ENCODE peak calls at places on chromosomes 3 and 15, in six cellular contexts. X is sigmoid colon, E is ascending aorta, K is adrenal gland, H is HCT116, I is transverse colon. R is an unnamed sample.

GRCh38 chr15:33026614-33027013 is 167.9 kb downstream of the FMN1 start:
- DNase-seq in H (no peak), K (no peak), X (no peak), I (no peak), E (no peak), R (no peak)

GRCh38 chr15:68204776-68205557 is at the start of gene CALML4:
- DNase-seq in E (peak; percentile 75), H (no peak), I (peak; percentile 93), X (peak; percentile 86), K (peak; percentile 82), R (no peak)

GRCh38 chr3:119257654-119258410 is 17.2 kb upstream of the B4GALT4 start:
- DNase-seq in H (no peak), I (peak; percentile 62), X (no peak), K (no peak), E (no peak), R (peak; percentile 54)

GRCh38 chr3:10783360-10784346 is 32.4 kb upstream of the SLC6A11 start:
- DNase-seq in H (peak; percentile 28), X (no peak), K (peak; percentile 26), I (no peak), E (no peak), R (peak; percentile 58)

GRCh38 chr3:136817448-136817847 is 1.5 kb upstream of the SLC35G2 start:
- DNase-seq in K (no peak), X (no peak), I (no peak), E (no peak), H (no peak), R (no peak)

GRCh38 chr15:25691544-25692430 is 171.3 kb downstream of the ATP10A start:
- DNase-seq in I (no peak), H (no peak), X (peak; percentile 32), K (no peak), E (peak; percentile 59), R (peak; percentile 43)

GRCh38 chr15:93520206-93520605 is 431.2 kb upstream of the RGMA start:
- DNase-seq in X (no peak), E (no peak), I (no peak), K (no peak), H (no peak), R (no peak)

GRCh38 chr15:29968099-29968892 is 114.5 kb upstream of the GOLGA8J start:
- DNase-seq in X (no peak), K (no peak), E (no peak), H (no peak), I (no peak), R (no peak)

GRCh38 chr15:77186518-77187095 is 115.7 kb upstream of the TSPAN3 start:
- DNase-seq in X (no peak), E (no peak), K (peak; percentile 5), I (no peak), H (peak; percentile 10), R (peak; percentile 60)

GRCh38 chr3:65575376-65575840 is 463.3 kb downstream of the MAGI1 start:
- DNase-seq in H (no peak), I (no peak), X (no peak), E (no peak), K (no peak), R (no peak)

GRCh38 chr3:196186661-196187573 is 24.3 kb downstream of the ZDHHC19 start:
- DNase-seq in E (no peak), X (no peak), I (peak; percentile 43), K (no peak), H (no peak), R (no peak)

GRCh38 chr15:66172339-66172980 is 81.1 kb downstream of the MEGF11 start:
- DNase-seq in E (no peak), K (no peak), I (no peak), H (no peak), X (no peak), R (peak; percentile 23)

GRCh38 chr15:55589297-55589696 is 1.2 kb upstream of the PYGO1 start:
- DNase-seq in H (no peak), I (no peak), X (no peak), K (no peak), E (no peak), R (peak; percentile 29)

GRCh38 chr3:52769786-52770445 is 824 bp downstream of the NEK4 start:
- DNase-seq in I (no peak), E (no peak), K (no peak), X (no peak), H (no peak), R (peak; percentile 7)

GRCh38 chr3:82087958-82088357 is 326.5 kb upstream of the GBE1 start:
- DNase-seq in E (no peak), H (no peak), I (no peak), X (no peak), K (peak; percentile 18), R (peak; percentile 68)

GRCh38 chr3:97106652-97106989 is 292.2 kb downstream of the EPHA6 start:
- DNase-seq in X (no peak), I (no peak), H (no peak), K (no peak), E (no peak), R (no peak)

GRCh38 chr3:190568036-190568435 is 54.2 kb downstream of the IL1RAP start:
- DNase-seq in H (no peak), X (no peak), E (no peak), I (no peak), K (no peak), R (no peak)

GRCh38 chr3:10515884-10516495 is 10.6 kb upstream of the ATP2B2 start:
- DNase-seq in X (peak; percentile 20), K (no peak), E (no peak), H (no peak), I (no peak), R (no peak)

GRCh38 chr3:42025388-42026138 is 63.7 kb upstream of the ULK4 start:
- DNase-seq in H (peak; percentile 42), I (peak; percentile 85), X (peak; percentile 98), E (peak; percentile 97), K (peak; percentile 94), R (peak; percentile 81)

GRCh38 chr3:190281308-190282051 is 40.8 kb downstream of the CLDN1 start:
- DNase-seq in E (no peak), X (no peak), K (peak; percentile 65), I (no peak), H (no peak), R (peak; percentile 62)

GRCh38 chr15:77985031-77985930 is 92.2 kb downstream of the TBC1D2B start:
- DNase-seq in K (no peak), I (no peak), X (peak; percentile 56), H (no peak), E (peak; percentile 57), R (no peak)

GRCh38 chr15:95448531-95449210 is 881.8 kb upstream of the NR2F2 start:
- DNase-seq in I (no peak), X (no peak), K (no peak), E (no peak), H (no peak), R (no peak)

GRCh38 chr3:58403513-58404109 is 30.0 kb downstream of the PDHB start:
- DNase-seq in H (no peak), E (no peak), K (no peak), I (no peak), X (no peak), R (no peak)

GRCh38 chr3:58394339-58394738 is 39.3 kb downstream of the PDHB start:
- DNase-seq in E (no peak), K (no peak), H (no peak), X (no peak), I (no peak), R (no peak)

GRCh38 chr3:58404396-58404795 is 29.2 kb downstream of the PDHB start:
- DNase-seq in K (no peak), E (no peak), X (no peak), H (no peak), I (no peak), R (no peak)

DNA sequence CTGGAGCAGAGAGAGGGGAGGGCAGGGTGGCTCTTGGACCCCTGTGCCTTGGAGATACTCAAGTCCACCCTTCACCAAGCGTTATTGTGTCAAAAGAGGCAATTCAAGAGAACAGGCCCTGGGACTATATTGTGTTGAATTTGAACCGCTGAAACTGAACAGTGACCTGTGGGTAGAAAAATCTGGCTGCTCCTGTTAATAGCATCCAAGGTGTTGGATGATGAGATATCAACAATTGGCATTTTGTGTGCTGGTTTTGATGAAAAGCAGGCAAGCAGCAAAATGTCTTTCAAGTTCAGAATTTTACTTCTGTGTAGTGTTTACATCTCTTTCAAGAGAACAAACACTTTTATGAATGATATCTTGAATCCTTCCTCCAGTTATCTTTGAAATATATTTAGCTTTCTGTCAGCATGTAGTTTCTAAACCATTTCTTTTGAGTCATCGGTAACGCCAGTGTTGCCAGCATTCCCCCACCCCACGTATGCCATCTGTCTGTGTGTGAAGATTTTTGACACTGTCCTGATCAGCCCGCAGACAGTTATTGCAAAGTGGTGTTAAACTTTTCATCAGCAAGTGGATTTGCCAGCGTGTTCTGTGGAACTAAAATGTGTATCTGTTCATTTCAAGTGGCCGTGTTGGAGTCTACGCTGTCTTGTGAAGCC is 34.8 kb downstream of the PDHB start:
- DNase-seq in X (no peak), H (no peak), K (no peak), E (no peak), I (no peak), R (peak; percentile 57)
- H3K36me3 ChIP-seq in X (peaks cover 14% of the 10 kb centered on the region), H (no peaks in the 10 kb centered on the region), K (peaks cover 53% of the 10 kb centered on the region), E (peaks cover 69% of the 10 kb centered on the region), I (no peaks in the 10 kb centered on the region), R (no peaks in the 10 kb centered on the region)

DNA sequence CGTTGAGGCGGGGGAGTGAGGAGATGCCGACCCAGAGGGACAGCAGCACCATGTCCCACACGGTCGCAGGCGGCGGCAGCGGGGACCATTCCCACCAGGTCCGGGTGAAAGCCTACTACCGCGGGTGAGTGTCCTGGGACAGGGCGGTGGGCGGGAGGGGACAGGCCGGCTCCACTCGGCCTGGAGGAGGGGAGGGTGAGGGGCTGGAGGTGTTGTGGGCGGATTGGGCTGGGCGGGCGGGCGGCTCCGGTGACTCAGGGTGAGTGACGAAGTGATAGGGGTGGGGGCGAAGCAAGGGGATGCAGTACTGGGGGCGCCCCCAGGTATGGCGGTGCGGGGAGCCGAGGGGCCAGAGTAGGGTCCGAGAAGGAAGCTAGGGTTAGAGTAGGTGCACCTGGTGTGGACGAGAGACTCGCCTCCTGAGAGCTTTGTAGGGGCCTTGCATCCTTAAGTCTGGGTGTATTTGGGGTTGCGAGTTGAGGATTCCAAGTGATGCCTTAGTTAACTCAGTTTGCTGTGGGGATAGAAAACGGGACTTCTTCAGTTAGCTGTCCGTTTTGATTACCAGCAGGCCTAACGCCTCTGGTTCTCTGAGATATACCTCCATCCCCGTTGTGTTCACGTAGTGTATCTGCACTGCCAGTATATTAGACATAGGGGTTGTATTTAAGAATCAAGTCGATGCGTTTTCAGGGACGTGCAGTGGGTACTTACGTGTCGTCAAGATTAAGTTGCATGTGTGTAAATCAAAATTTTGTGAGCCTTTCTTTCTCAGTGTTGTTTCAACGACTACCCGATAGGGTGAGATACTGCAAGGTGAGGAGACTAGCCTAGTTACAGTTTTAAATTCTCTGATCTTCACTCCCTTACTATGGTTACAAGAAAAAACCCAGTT is 670 bp downstream of the PRKCI start:
- DNase-seq in X (peak; percentile 68), E (peak; percentile 75), K (peak; percentile 33), H (no peak), I (peak; percentile 37), R (peak; percentile 72)
- TF ChIP-seq CTCF in X (peak; percentile 4), E (no peak), K (no peak), H (no peak), I (peak; percentile 52), R (no peak)

GRCh38 chr15:31339558-31339895 is 12.9 kb downstream of the KLF13 start:
- DNase-seq in K (no peak), H (no peak), I (no peak), X (no peak), E (no peak), R (no peak)
- H3K4me3 ChIP-seq in K (no peak overlapping the region), H (no peak overlapping the region), I (no peak overlapping the region), X (no peak overlapping the region), E (no peak overlapping the region), R (no peak overlapping the region)

DNA sequence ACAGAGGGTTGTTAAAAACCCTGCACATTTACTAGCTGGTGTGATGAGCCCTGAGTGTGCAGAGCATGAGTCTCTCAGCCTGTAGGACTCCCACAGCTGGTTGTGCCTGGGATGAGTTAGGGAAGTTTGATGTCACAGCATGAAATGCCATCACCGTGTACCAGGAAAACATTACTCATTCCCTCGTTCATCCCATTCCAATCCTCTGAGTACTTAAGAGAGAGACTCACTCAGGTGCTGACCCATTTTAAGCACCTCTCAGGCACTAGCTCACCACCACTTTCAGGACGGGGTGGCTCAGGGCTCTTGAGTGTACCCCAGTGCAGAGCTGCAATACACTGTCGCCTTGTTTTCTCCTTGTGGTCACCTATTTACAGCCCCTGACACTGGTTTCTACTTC is 18.7 kb downstream of the MGLL start:
- DNase-seq in I (no peak), H (peak; percentile 93), X (no peak), K (no peak), E (no peak), R (peak; percentile 67)
- H3K36me3 ChIP-seq in I (no peaks in the 10 kb centered on the region), H (no peaks in the 10 kb centered on the region), X (no peaks in the 10 kb centered on the region), K (no peaks in the 10 kb centered on the region), E (peaks cover 6% of the 10 kb centered on the region), R (no peaks in the 10 kb centered on the region)

R was measured in cardiac muscle cell.